ENCODE peak calls at places on chromosomes 7 and 10, in four cellular contexts. B is nephron progenitor cell, U is right atrium auricular region, W is hypothalamus. H is an unnamed sample.

GRCh38 chr10:43737003-43737402 is 88.3 kb upstream of the ZNF32 start:
- DNase-seq in W (no peak), B (no peak), U (no peak), H (no peak)

GRCh38 chr10:120492366-120492765 is 35.3 kb downstream of the PLPP4 start:
- DNase-seq in B (no peak), W (no peak), U (peak), H (no peak)

GRCh38 chr7:143992677-143993076 is 7.4 kb upstream of the OR6B1 start:
- DNase-seq in U (no peak), B (no peak), W (no peak), H (no peak)

GRCh38 chr7:98212532-98213041 is 1.3 kb downstream of the BHLHA15 start:
- DNase-seq in W (no peak), B (no peak), U (no peak), H (no peak)

GRCh38 chr10:77027576-77027975 is 610.0 kb downstream of the KCNMA1 start:
- DNase-seq in B (no peak), U (no peak), W (no peak), H (no peak)

GRCh38 chr10:31774928-31775668 is 153.5 kb downstream of the ARHGAP12 start:
- DNase-seq in W (no peak), B (no peak), U (no peak), H (no peak)

GRCh38 chr7:53684693-53685092 is 649.3 kb downstream of the POM121L12 start:
- DNase-seq in B (no peak), W (no peak), U (no peak), H (no peak)

GRCh38 chr10:13707156-13707881 is 120.6 kb downstream of the PRPF18 start:
- DNase-seq in B (peak), W (peak), U (peak), H (peak)

GRCh38 chr7:43693687-43694398 is 35.5 kb downstream of the COA1 start:
- DNase-seq in W (no peak), U (no peak), B (no peak), H (peak)

GRCh38 chr7:68718059-68718685 is 880.1 kb upstream of the AUTS2 start:
- DNase-seq in U (no peak), W (no peak), B (no peak), H (no peak)

GRCh38 chr7:78083466-78084120 is 285.0 kb downstream of the PHTF2 start:
- DNase-seq in U (no peak), W (no peak), B (no peak), H (no peak)

GRCh38 chr7:98418271-98418635 is 17.4 kb upstream of the BAIAP2L1 start:
- DNase-seq in W (no peak), B (no peak), U (no peak), H (no peak)

GRCh38 chr10:132283604-132284382 is 24.0 kb downstream of the STK32C start:
- DNase-seq in W (no peak), U (no peak), B (no peak), H (no peak)

GRCh38 chr10:29648983-29649268 is 14.2 kb upstream of the SVIL start:
- DNase-seq in B (no peak), U (no peak), W (no peak), H (peak)

GRCh38 chr10:69647819-69648218 is 17.8 kb downstream of the FAM241B start:
- DNase-seq in W (no peak), U (no peak), B (no peak), H (no peak)

GRCh38 chr7:150375662-150376521 is 3.2 kb upstream of the ZNF775 start:
- DNase-seq in U (no peak), W (no peak), B (no peak), H (no peak)

GRCh38 chr7:150973571-150974451 is 4.3 kb downstream of the KCNH2 start:
- DNase-seq in U (no peak), B (no peak), W (no peak), H (no peak)

GRCh38 chr10:17865351-17865750 is 56.2 kb downstream of the MRC1 start:
- DNase-seq in W (no peak), U (no peak), B (no peak), H (peak)

GRCh38 chr10:10996966-10997620 is 20.6 kb upstream of the CELF2 start:
- DNase-seq in U (no peak), W (no peak), B (no peak), H (no peak)

GRCh38 chr7:40516376-40516775 is 381.6 kb downstream of the SUGCT start:
- DNase-seq in W (no peak), U (no peak), B (no peak), H (peak)

GRCh38 chr7:30743371-30744074 is 8.4 kb upstream of the INMT start:
- DNase-seq in U (no peak), B (no peak), W (no peak), H (peak)

GRCh38 chr10:126226988-126227761 is 161.1 kb downstream of the ADAM12 start:
- DNase-seq in W (no peak), B (no peak), U (no peak), H (no peak)

GRCh38 chr10:76311752-76312699 is 880.6 kb downstream of the LRMDA start:
- DNase-seq in B (peak), U (no peak), W (no peak), H (no peak)